ENCODE peak calls at places on chromosome 21, in six cellular contexts. A is left ventricle myocardium inferior, H is neural progenitor cell, M is right atrium auricular region, G is SJSA1, F is H9. U is an unnamed sample. For H3K4me1, the result is how much of the 10 kb centered on the place peaks cover.

GRCh38 chr21:17416139-17416538 is 96.7 kb upstream of the CXADR start:
- DNase-seq in H (no peak), G (peak), A (no peak), F (no peak), M (no peak), U (no peak)

GRCh38 chr21:28932717-28933116 is 60.0 kb downstream of the LTN1 start:
- DNase-seq in F (no peak), H (no peak), G (no peak), A (no peak), M (no peak), U (no peak)

GRCh38 chr21:44298301-44298700 is 1.6 kb upstream of the PFKL start:
- DNase-seq in F (no peak), A (no peak), H (no peak), G (no peak), M (no peak), U (no peak)

GRCh38 chr21:14877581-14878228 is 187.1 kb downstream of the NRIP1 start:
- DNase-seq in G (peak), F (no peak), A (no peak), H (no peak), M (no peak), U (no peak)

GRCh38 chr21:44866780-44867179 is 6.7 kb downstream of the PTTG1IP start:
- DNase-seq in F (no peak), A (no peak), H (no peak), M (no peak), G (peak), U (peak)

GRCh38 chr21:44299085-44299457 is 782 bp upstream of the PFKL start:
- DNase-seq in M (no peak), G (no peak), F (no peak), H (no peak), A (no peak), U (no peak)

GRCh38 chr21:35401476-35401875 is 352.4 kb upstream of the RUNX1 start:
- DNase-seq in A (no peak), F (no peak), G (no peak), H (no peak), M (no peak), U (peak)

GRCh38 chr21:33149166-33149565 is 79.2 kb downstream of the OLIG1 start:
- DNase-seq in H (peak), M (no peak), F (no peak), G (no peak), A (no peak), U (no peak)

GRCh38 chr21:25956993-25957714 is 213.4 kb downstream of the APP start:
- DNase-seq in A (no peak), G (no peak), H (no peak), F (no peak), M (no peak), U (peak)

GRCh38 chr21:25967566-25968438 is 202.8 kb downstream of the APP start:
- DNase-seq in M (no peak), G (no peak), H (no peak), F (no peak), A (no peak), U (no peak)

GRCh38 chr21:36976228-36976627 is 9.8 kb upstream of the HLCS start:
- DNase-seq in H (no peak), G (no peak), M (no peak), F (no peak), A (no peak), U (no peak)

GRCh38 chr21:46431448-46431847 is 27.2 kb upstream of the DIP2A start:
- DNase-seq in A (no peak), F (no peak), H (no peak), G (no peak), M (no peak), U (peak)

GRCh38 chr21:46124926-46125845 is 27.3 kb downstream of the COL6A2 start:
- DNase-seq in A (no peak), M (no peak), F (peak), G (no peak), H (no peak), U (peak)

GRCh38 chr21:35147439-35147838 is 98.3 kb upstream of the RUNX1 start:
- DNase-seq in F (no peak), G (peak), H (no peak), A (no peak), M (no peak), U (no peak)

GRCh38 chr21:14989359-14989758 is 75.4 kb downstream of the NRIP1 start:
- DNase-seq in A (peak), F (no peak), H (no peak), G (no peak), M (no peak), U (no peak)

GRCh38 chr21:27365394-27365793 is 398.5 kb upstream of the ADAMTS5 start:
- DNase-seq in A (no peak), F (no peak), M (no peak), H (no peak), G (no peak), U (no peak)

GRCh38 chr21:32977216-32977615 is 48.5 kb upstream of the OLIG2 start:
- DNase-seq in H (no peak), M (no peak), A (no peak), G (no peak), F (no peak), U (peak)

GRCh38 chr21:34582506-34583150 is 32.3 kb downstream of the RCAN1 start:
- DNase-seq in H (peak), M (no peak), G (peak), A (peak), F (peak), U (peak)

GRCh38 chr21:26130249-26130896 is 40.2 kb downstream of the APP start:
- DNase-seq in A (no peak), M (no peak), F (no peak), H (no peak), G (no peak), U (peak)

GRCh38 chr21:15301736-15302135 is 236.9 kb upstream of the NRIP1 start:
- DNase-seq in H (no peak), G (no peak), A (no peak), F (no peak), M (no peak), U (no peak)

GRCh38 chr21:28906841-28907240 is 85.8 kb downstream of the LTN1 start:
- DNase-seq in H (no peak), G (no peak), M (no peak), A (no peak), F (no peak), U (no peak)

GRCh38 chr21:36200089-36200561 is 43.5 kb downstream of the DOP1B start:
- DNase-seq in A (no peak), F (no peak), H (no peak), G (no peak), M (no peak), U (no peak)

GRCh38 chr21:15015622-15016471 is 49.0 kb downstream of the NRIP1 start:
- DNase-seq in G (peak), M (no peak), H (no peak), F (no peak), A (no peak), U (peak)

GRCh38 chr21:44485254-44485793 is 30.0 kb downstream of the LRRC3 start:
- DNase-seq in F (peak), H (peak), G (no peak), A (no peak), M (no peak), U (peak)

GRCh38 chr21:33425825-33426224 is 22.6 kb downstream of the IFNGR2 start:
- DNase-seq in H (no peak), M (no peak), A (no peak), G (no peak), F (no peak), U (no peak)

GRCh38 chr21:37496972-37497371 is 130.4 kb downstream of the DYRK1A start:
- DNase-seq in M (no peak), H (no peak), A (no peak), F (no peak), G (no peak), U (no peak)

GRCh38 chr21:24223625-24224024 is 1383.7 kb downstream of the MRPL39 start:
- DNase-seq in H (no peak), F (no peak), A (no peak), G (no peak), M (no peak), U (no peak)

GRCh38 chr21:45006536-45007079 is 66.8 kb downstream of the SLX9 start:
- DNase-seq in H (no peak), G (no peak), F (no peak), M (no peak), A (no peak), U (no peak)

GRCh38 chr21:27362249-27362648 is 395.4 kb upstream of the ADAMTS5 start:
- DNase-seq in A (no peak), G (no peak), F (no peak), M (no peak), H (no peak), U (no peak)

GRCh38 chr21:36902793-36903192 is 63.7 kb downstream of the HLCS start:
- DNase-seq in A (no peak), H (no peak), M (peak), G (no peak), F (no peak), U (peak)

GRCh38 chr21:45336870-45337269 is 49.2 kb upstream of the POFUT2 start:
- DNase-seq in G (no peak), F (peak), H (peak), M (no peak), A (peak), U (peak)

GRCh38 chr21:44425307-44425894 is 29.9 kb upstream of the LRRC3 start:
- DNase-seq in H (no peak), M (no peak), A (peak), F (peak), G (no peak), U (peak)

GRCh38 chr21:44955141-44955802 is 15.4 kb downstream of the SLX9 start:
- DNase-seq in F (no peak), H (no peak), A (peak), M (no peak), G (no peak), U (no peak)

GRCh38 chr21:35503646-35504045 is 454.5 kb upstream of the RUNX1 start:
- DNase-seq in A (no peak), G (no peak), M (no peak), F (no peak), H (peak), U (no peak)

GRCh38 chr21:34996304-34997081 is 52.6 kb downstream of the RUNX1 start:
- DNase-seq in A (no peak), F (no peak), M (peak), G (no peak), H (no peak), U (peak)

GRCh38 chr21:37799193-37800121 is 116.8 kb downstream of the KCNJ6 start:
- DNase-seq in G (no peak), H (no peak), M (no peak), F (no peak), A (no peak), U (peak)

GRCh38 chr21:35637431-35637830 is 422.9 kb downstream of the SETD4 start:
- DNase-seq in M (peak), H (no peak), F (no peak), A (no peak), G (no peak), U (no peak)

DNA sequence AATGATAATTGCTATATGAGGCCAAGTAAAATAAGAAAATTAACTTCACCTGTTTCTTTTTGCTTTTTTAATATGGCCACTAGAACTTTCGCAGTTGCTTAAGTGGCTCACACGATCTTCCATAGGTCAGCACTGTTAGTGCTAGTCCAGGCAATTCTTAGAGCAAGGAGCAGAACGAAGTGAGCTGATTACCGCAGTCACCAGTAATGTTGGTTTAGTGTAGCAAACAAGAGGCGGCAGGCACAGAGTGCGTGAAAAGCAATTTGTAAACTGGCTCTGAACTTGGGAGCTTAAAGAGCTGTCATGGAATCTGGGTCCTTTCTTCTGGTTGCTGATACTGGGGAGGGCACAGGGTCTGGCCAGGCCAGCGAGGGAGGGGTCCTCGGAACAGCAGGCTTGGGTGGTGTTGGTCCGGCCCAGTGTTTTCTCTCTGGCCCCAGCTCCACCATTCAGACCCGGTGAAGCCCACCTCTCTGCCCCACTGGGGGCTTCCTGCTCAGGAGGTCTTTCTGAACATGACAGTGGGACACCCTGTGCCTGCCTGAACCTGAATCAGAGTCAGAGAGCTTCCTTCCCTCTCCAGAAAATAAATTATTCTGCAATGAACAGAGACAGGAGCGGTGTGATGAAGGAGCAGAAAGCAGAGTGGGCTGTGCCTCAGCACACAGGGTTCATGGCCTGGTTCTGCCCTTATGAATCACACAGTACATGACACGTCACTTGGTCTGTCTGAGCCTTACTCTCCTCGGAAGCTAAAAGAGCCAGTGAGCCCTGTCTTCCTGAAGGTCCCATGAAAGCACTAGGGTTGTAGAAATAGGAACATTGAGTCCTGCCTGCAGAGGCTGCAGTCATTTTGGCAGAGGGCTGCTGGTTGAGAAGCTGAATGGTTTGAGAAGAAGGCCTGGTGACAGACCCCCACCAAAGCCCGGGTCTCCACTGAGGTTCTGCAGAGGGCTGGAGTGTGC is 11.9 kb downstream of the ETS2 start:
- DNase-seq in H (no peak), A (no peak), F (no peak), M (no peak), G (no peak), U (peak)
- H3K4me1 ChIP-seq in H (under half), A (half or more), F (under half), M (under half), G (half or more), U (under half)

GRCh38 chr21:40759061-40759460 is 87.9 kb downstream of the DSCAM start:
- DNase-seq in F (no peak), H (no peak), M (no peak), A (no peak), G (no peak), U (no peak)

GRCh38 chr21:40754466-40754865 is 92.5 kb downstream of the DSCAM start:
- DNase-seq in M (no peak), F (no peak), H (no peak), G (no peak), A (no peak), U (no peak)

GRCh38 chr21:40752125-40752524 is 94.8 kb downstream of the DSCAM start:
- DNase-seq in A (no peak), G (no peak), M (no peak), F (peak), H (peak), U (no peak)

GRCh38 chr21:40757366-40757765 is 89.6 kb downstream of the DSCAM start:
- DNase-seq in G (no peak), F (no peak), H (no peak), M (no peak), A (no peak), U (no peak)

DNA sequence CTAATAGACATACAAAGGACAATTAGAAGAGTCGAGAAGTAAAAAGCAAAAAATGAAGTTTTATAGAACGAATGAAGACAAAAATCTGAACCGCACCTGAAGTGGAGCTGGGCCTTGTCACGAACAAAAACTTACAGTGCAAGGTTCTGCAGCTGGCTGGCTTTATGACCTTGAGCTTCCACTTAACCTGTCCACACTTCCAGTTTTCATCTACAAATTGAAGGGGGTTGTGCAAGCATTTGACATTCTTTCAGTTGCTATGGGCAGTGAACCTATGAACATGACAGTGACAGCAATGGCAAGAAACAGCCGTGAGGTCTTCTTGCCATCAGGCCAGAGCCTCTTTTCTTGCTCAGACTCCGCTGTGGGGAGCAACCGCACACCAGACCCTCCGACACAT is 93.2 kb downstream of the DSCAM start:
- DNase-seq in H (no peak), F (no peak), G (no peak), M (no peak), A (no peak), U (no peak)
- H3K4me1 ChIP-seq in H (under half), F (under half), G (under half), M (under half), A (under half), U (under half)

DNA sequence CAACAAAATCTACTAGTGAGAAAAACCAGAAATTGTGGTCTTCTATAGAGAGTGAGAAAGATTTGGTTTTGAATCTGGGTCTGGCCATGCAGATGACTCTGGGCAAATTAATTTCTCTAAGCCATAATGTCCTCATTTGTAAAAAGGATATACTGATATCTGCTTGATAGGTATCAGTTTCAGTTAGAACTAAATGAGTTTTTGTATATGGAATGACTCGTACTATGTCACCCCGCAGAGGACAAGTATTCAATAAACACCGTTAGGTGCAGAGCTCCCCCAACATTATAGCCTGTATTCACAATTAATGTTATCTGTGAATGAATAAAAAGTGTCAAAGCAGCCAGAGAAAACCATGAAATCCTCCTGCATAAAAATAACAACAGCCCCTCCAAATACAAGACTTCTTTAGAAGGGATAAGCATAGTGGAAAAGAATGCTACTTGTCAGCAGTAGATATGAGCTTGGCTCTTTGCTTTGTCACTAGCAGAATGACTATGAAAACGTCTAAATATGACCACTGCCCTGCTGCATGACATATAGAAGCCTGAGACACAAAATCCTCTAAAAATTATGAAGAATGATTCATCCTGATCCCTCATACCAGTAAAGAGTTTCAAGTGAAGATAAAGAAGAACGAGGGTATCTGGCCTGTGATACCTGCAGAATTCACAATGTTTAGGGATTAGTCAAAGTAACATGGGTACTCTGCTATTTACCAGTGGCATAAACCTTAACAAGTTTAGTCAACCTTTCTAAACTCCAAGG is 17.8 kb downstream of the SCAF4 start:
- DNase-seq in M (no peak), H (no peak), F (no peak), G (peak), A (no peak), U (peak)
- H3K4me1 ChIP-seq in M (under half), H (under half), F (under half), G (half or more), A (half or more), U (under half)

GRCh38 chr21:42461881-42462877 is 33.8 kb downstream of the RSPH1 start:
- DNase-seq in F (peak), G (no peak), A (no peak), M (no peak), H (no peak), U (no peak)
- H3K4me1 ChIP-seq in F (under half), G (under half), A (under half), M (under half), H (under half), U (under half)